ENCODE peak calls at places on chromosomes 7 and 10, in seven cellular contexts. One of them, this sample, is unnamed.

GRCh38 chr10:68127995-68128394 is 18.7 kb downstream of the MYPN start:
- DNase-seq in bronchial epithelial cell: no peak
- DNase-seq in epithelial cell of esophagus: no peak
- DNase-seq in IMR-90: no peak
- DNase-seq in left lung: no peak
- DNase-seq in AG04449: no peak
- DNase-seq in left ventricle myocardium inferior: no peak
- DNase-seq in this sample: no peak

GRCh38 chr10:80504897-80505465 is 32.7 kb upstream of the SH2D4B start:
- DNase-seq in bronchial epithelial cell: no peak
- DNase-seq in IMR-90: no peak
- DNase-seq in AG04449: no peak
- DNase-seq in left lung: peak
- DNase-seq in left ventricle myocardium inferior: no peak
- DNase-seq in epithelial cell of esophagus: no peak
- DNase-seq in this sample: no peak

GRCh38 chr7:144818516-144818915 is 17.3 kb downstream of the TPK1 start:
- DNase-seq in left lung: no peak
- DNase-seq in AG04449: no peak
- DNase-seq in epithelial cell of esophagus: peak
- DNase-seq in left ventricle myocardium inferior: no peak
- DNase-seq in IMR-90: no peak
- DNase-seq in bronchial epithelial cell: peak
- DNase-seq in this sample: no peak

GRCh38 chr7:1054438-1055083 is 10.2 kb downstream of the GPR146 start:
- DNase-seq in left ventricle myocardium inferior: peak
- DNase-seq in AG04449: no peak
- DNase-seq in bronchial epithelial cell: no peak
- DNase-seq in left lung: no peak
- DNase-seq in epithelial cell of esophagus: no peak
- DNase-seq in IMR-90: no peak
- DNase-seq in this sample: no peak

GRCh38 chr7:87627634-87627994 is 584 bp upstream of the RUNDC3B start:
- DNase-seq in bronchial epithelial cell: no peak
- DNase-seq in left lung: no peak
- DNase-seq in left ventricle myocardium inferior: no peak
- DNase-seq in epithelial cell of esophagus: no peak
- DNase-seq in IMR-90: no peak
- DNase-seq in AG04449: no peak
- DNase-seq in this sample: no peak

GRCh38 chr7:4875391-4875790 is 8.1 kb downstream of the RADIL start:
- DNase-seq in IMR-90: no peak
- DNase-seq in AG04449: no peak
- DNase-seq in bronchial epithelial cell: no peak
- DNase-seq in left ventricle myocardium inferior: no peak
- DNase-seq in epithelial cell of esophagus: no peak
- DNase-seq in left lung: no peak
- DNase-seq in this sample: no peak

GRCh38 chr10:78267598-78267997 is 233.9 kb downstream of the RPS24 start:
- DNase-seq in AG04449: no peak
- DNase-seq in bronchial epithelial cell: no peak
- DNase-seq in epithelial cell of esophagus: no peak
- DNase-seq in left lung: no peak
- DNase-seq in IMR-90: peak
- DNase-seq in left ventricle myocardium inferior: no peak
- DNase-seq in this sample: no peak

GRCh38 chr10:28774051-28774995 is 97.0 kb downstream of the BAMBI start:
- DNase-seq in left lung: no peak
- DNase-seq in IMR-90: no peak
- DNase-seq in left ventricle myocardium inferior: no peak
- DNase-seq in epithelial cell of esophagus: no peak
- DNase-seq in AG04449: no peak
- DNase-seq in bronchial epithelial cell: no peak
- DNase-seq in this sample: no peak

GRCh38 chr7:65731562-65732035 is 141.3 kb upstream of the VKORC1L1 start:
- DNase-seq in bronchial epithelial cell: peak
- DNase-seq in left ventricle myocardium inferior: peak
- DNase-seq in epithelial cell of esophagus: peak
- DNase-seq in AG04449: no peak
- DNase-seq in left lung: peak
- DNase-seq in IMR-90: no peak
- DNase-seq in this sample: no peak

GRCh38 chr7:129452589-129453231 is 18.5 kb downstream of the STRIP2 start:
- DNase-seq in bronchial epithelial cell: peak
- DNase-seq in AG04449: no peak
- DNase-seq in epithelial cell of esophagus: peak
- DNase-seq in left lung: no peak
- DNase-seq in IMR-90: no peak
- DNase-seq in left ventricle myocardium inferior: no peak
- DNase-seq in this sample: no peak

GRCh38 chr10:100873825-100874326 is 38.9 kb upstream of the SLF2 start:
- DNase-seq in AG04449: no peak
- DNase-seq in epithelial cell of esophagus: no peak
- DNase-seq in bronchial epithelial cell: no peak
- DNase-seq in IMR-90: no peak
- DNase-seq in left ventricle myocardium inferior: no peak
- DNase-seq in left lung: no peak
- DNase-seq in this sample: no peak

GRCh38 chr10:52387744-52388143 is 73.7 kb downstream of the DKK1 start:
- DNase-seq in bronchial epithelial cell: peak
- DNase-seq in left lung: no peak
- DNase-seq in IMR-90: no peak
- DNase-seq in epithelial cell of esophagus: peak
- DNase-seq in left ventricle myocardium inferior: no peak
- DNase-seq in AG04449: no peak
- DNase-seq in this sample: no peak

GRCh38 chr10:47348138-47348651 is at the start of gene RBP3:
- DNase-seq in left ventricle myocardium inferior: no peak
- DNase-seq in IMR-90: no peak
- DNase-seq in epithelial cell of esophagus: no peak
- DNase-seq in bronchial epithelial cell: no peak
- DNase-seq in AG04449: no peak
- DNase-seq in left lung: no peak
- DNase-seq in this sample: no peak

GRCh38 chr10:126063353-126063791 is 167.0 kb downstream of the FANK1 start:
- DNase-seq in left lung: no peak
- DNase-seq in AG04449: no peak
- DNase-seq in bronchial epithelial cell: peak
- DNase-seq in epithelial cell of esophagus: peak
- DNase-seq in left ventricle myocardium inferior: no peak
- DNase-seq in IMR-90: peak
- DNase-seq in this sample: peak

GRCh38 chr7:52504546-52504945 is 530.9 kb upstream of the POM121L12 start:
- DNase-seq in IMR-90: no peak
- DNase-seq in bronchial epithelial cell: peak
- DNase-seq in epithelial cell of esophagus: peak
- DNase-seq in AG04449: no peak
- DNase-seq in left lung: no peak
- DNase-seq in left ventricle myocardium inferior: no peak
- DNase-seq in this sample: no peak

GRCh38 chr10:5502903-5503835 is 3.8 kb upstream of the CALML5 start:
- DNase-seq in AG04449: no peak
- DNase-seq in left ventricle myocardium inferior: no peak
- DNase-seq in IMR-90: no peak
- DNase-seq in left lung: peak
- DNase-seq in epithelial cell of esophagus: peak
- DNase-seq in bronchial epithelial cell: peak
- DNase-seq in this sample: no peak

GRCh38 chr10:96588601-96589419 is 2.0 kb upstream of the TM9SF3 start:
- DNase-seq in epithelial cell of esophagus: peak
- DNase-seq in left lung: no peak
- DNase-seq in IMR-90: peak
- DNase-seq in left ventricle myocardium inferior: no peak
- DNase-seq in AG04449: no peak
- DNase-seq in bronchial epithelial cell: peak
- DNase-seq in this sample: no peak

GRCh38 chr7:3109516-3109915 is 65.8 kb upstream of the CARD11 start:
- DNase-seq in left lung: no peak
- DNase-seq in epithelial cell of esophagus: no peak
- DNase-seq in left ventricle myocardium inferior: no peak
- DNase-seq in AG04449: no peak
- DNase-seq in IMR-90: no peak
- DNase-seq in bronchial epithelial cell: no peak
- DNase-seq in this sample: no peak

GRCh38 chr7:138755331-138755747 is 42.5 kb upstream of the TMEM213 start:
- DNase-seq in IMR-90: no peak
- DNase-seq in left lung: no peak
- DNase-seq in bronchial epithelial cell: no peak
- DNase-seq in left ventricle myocardium inferior: no peak
- DNase-seq in AG04449: no peak
- DNase-seq in epithelial cell of esophagus: peak
- DNase-seq in this sample: peak

GRCh38 chr10:29257784-29258135 is 31.1 kb upstream of the LYZL1 start:
- DNase-seq in left lung: no peak
- DNase-seq in bronchial epithelial cell: no peak
- DNase-seq in epithelial cell of esophagus: no peak
- DNase-seq in left ventricle myocardium inferior: no peak
- DNase-seq in IMR-90: no peak
- DNase-seq in AG04449: no peak
- DNase-seq in this sample: no peak

GRCh38 chr7:27899601-27900000 is 159.6 kb downstream of the TAX1BP1 start:
- DNase-seq in epithelial cell of esophagus: peak
- DNase-seq in bronchial epithelial cell: peak
- DNase-seq in left lung: no peak
- DNase-seq in AG04449: no peak
- DNase-seq in left ventricle myocardium inferior: no peak
- DNase-seq in IMR-90: no peak
- DNase-seq in this sample: no peak

GRCh38 chr10:8137272-8137680 is 82.8 kb downstream of the GATA3 start:
- DNase-seq in IMR-90: no peak
- DNase-seq in AG04449: no peak
- DNase-seq in epithelial cell of esophagus: no peak
- DNase-seq in left ventricle myocardium inferior: no peak
- DNase-seq in bronchial epithelial cell: no peak
- DNase-seq in left lung: no peak
- DNase-seq in this sample: no peak

GRCh38 chr7:1101580-1102431 is 13.9 kb downstream of the GPER1 start:
- DNase-seq in bronchial epithelial cell: no peak
- DNase-seq in left lung: no peak
- DNase-seq in left ventricle myocardium inferior: no peak
- DNase-seq in epithelial cell of esophagus: no peak
- DNase-seq in AG04449: no peak
- DNase-seq in IMR-90: no peak
- DNase-seq in this sample: peak

GRCh38 chr10:9922123-9922685 is 1095.5 kb upstream of the CELF2 start:
- DNase-seq in bronchial epithelial cell: no peak
- DNase-seq in AG04449: no peak
- DNase-seq in IMR-90: no peak
- DNase-seq in left lung: no peak
- DNase-seq in left ventricle myocardium inferior: no peak
- DNase-seq in epithelial cell of esophagus: no peak
- DNase-seq in this sample: no peak

GRCh38 chr7:57775396-57776088 is 325.6 kb downstream of the ZNF716 start:
- DNase-seq in IMR-90: no peak
- DNase-seq in AG04449: no peak
- DNase-seq in left ventricle myocardium inferior: no peak
- DNase-seq in left lung: no peak
- DNase-seq in bronchial epithelial cell: no peak
- DNase-seq in epithelial cell of esophagus: no peak
- DNase-seq in this sample: no peak

GRCh38 chr7:28937103-28937502 is 21.0 kb downstream of the TRIL start:
- DNase-seq in left lung: no peak
- DNase-seq in AG04449: no peak
- DNase-seq in bronchial epithelial cell: no peak
- DNase-seq in IMR-90: no peak
- DNase-seq in left ventricle myocardium inferior: no peak
- DNase-seq in epithelial cell of esophagus: no peak
- DNase-seq in this sample: no peak

GRCh38 chr7:71363627-71364026 is 231.7 kb downstream of the GALNT17 start:
- DNase-seq in epithelial cell of esophagus: no peak
- DNase-seq in left lung: no peak
- DNase-seq in bronchial epithelial cell: no peak
- DNase-seq in IMR-90: no peak
- DNase-seq in AG04449: no peak
- DNase-seq in left ventricle myocardium inferior: no peak
- DNase-seq in this sample: no peak

GRCh38 chr10:89073719-89074118 is 83.1 kb downstream of the FAS start:
- DNase-seq in epithelial cell of esophagus: no peak
- DNase-seq in left ventricle myocardium inferior: no peak
- DNase-seq in bronchial epithelial cell: no peak
- DNase-seq in AG04449: no peak
- DNase-seq in IMR-90: no peak
- DNase-seq in left lung: no peak
- DNase-seq in this sample: no peak

GRCh38 chr10:22831586-22831985 is 96.3 kb upstream of the ARMC3 start:
- DNase-seq in left ventricle myocardium inferior: no peak
- DNase-seq in AG04449: no peak
- DNase-seq in bronchial epithelial cell: no peak
- DNase-seq in epithelial cell of esophagus: no peak
- DNase-seq in left lung: no peak
- DNase-seq in IMR-90: no peak
- DNase-seq in this sample: no peak

GRCh38 chr10:12048547-12048946 is 5.9 kb upstream of the UPF2 start:
- DNase-seq in AG04449: no peak
- DNase-seq in IMR-90: no peak
- DNase-seq in left ventricle myocardium inferior: no peak
- DNase-seq in left lung: no peak
- DNase-seq in epithelial cell of esophagus: no peak
- DNase-seq in bronchial epithelial cell: no peak
- DNase-seq in this sample: no peak
- H3K4me3 ChIP-seq in AG04449: no peak
- H3K4me3 ChIP-seq in IMR-90: no peak
- H3K4me3 ChIP-seq in left ventricle myocardium inferior: no peak
- H3K4me3 ChIP-seq in left lung: no peak
- H3K4me3 ChIP-seq in epithelial cell of esophagus: no peak
- H3K4me3 ChIP-seq in bronchial epithelial cell: no peak
- H3K4me3 ChIP-seq in this sample: no peak

GRCh38 chr7:102288285-102288930 is 1.7 kb downstream of the SH2B2 start:
- DNase-seq in bronchial epithelial cell: no peak
- DNase-seq in AG04449: no peak
- DNase-seq in epithelial cell of esophagus: no peak
- DNase-seq in left lung: no peak
- DNase-seq in IMR-90: no peak
- DNase-seq in left ventricle myocardium inferior: no peak
- DNase-seq in this sample: no peak
- TF ChIP-seq CTCF in bronchial epithelial cell: no peak
- TF ChIP-seq CTCF in AG04449: no peak
- TF ChIP-seq CTCF in epithelial cell of esophagus: no peak
- TF ChIP-seq CTCF in left lung: no peak
- TF ChIP-seq CTCF in IMR-90: no peak
- TF ChIP-seq CTCF in left ventricle myocardium inferior: no peak
- TF ChIP-seq CTCF in this sample: peak

GRCh38 chr7:124032369-124033092 is at the start of gene TMEM229A:
- DNase-seq in IMR-90: peak
- DNase-seq in bronchial epithelial cell: peak
- DNase-seq in epithelial cell of esophagus: peak
- DNase-seq in left ventricle myocardium inferior: peak
- DNase-seq in left lung: peak
- DNase-seq in AG04449: no peak
- DNase-seq in this sample: no peak
- H3K4me3 ChIP-seq in IMR-90: peak
- H3K4me3 ChIP-seq in bronchial epithelial cell: peak
- H3K4me3 ChIP-seq in epithelial cell of esophagus: peak
- H3K4me3 ChIP-seq in left ventricle myocardium inferior: peak
- H3K4me3 ChIP-seq in left lung: peak
- H3K4me3 ChIP-seq in AG04449: no peak
- H3K4me3 ChIP-seq in this sample: peak

GRCh38 chr10:114110174-114110972 is 63.6 kb downstream of the CCDC186 start:
- DNase-seq in bronchial epithelial cell: peak
- DNase-seq in epithelial cell of esophagus: peak
- DNase-seq in left lung: no peak
- DNase-seq in AG04449: no peak
- DNase-seq in left ventricle myocardium inferior: no peak
- DNase-seq in IMR-90: no peak
- DNase-seq in this sample: no peak
- TF ChIP-seq CTCF in bronchial epithelial cell: peak
- TF ChIP-seq CTCF in epithelial cell of esophagus: peak
- TF ChIP-seq CTCF in left lung: no peak
- TF ChIP-seq CTCF in AG04449: peak
- TF ChIP-seq CTCF in left ventricle myocardium inferior: peak
- TF ChIP-seq CTCF in IMR-90: peak
- TF ChIP-seq CTCF in this sample: peak

GRCh38 chr10:69866688-69867461 is 65.2 kb downstream of the COL13A1 start:
- DNase-seq in left lung: no peak
- DNase-seq in epithelial cell of esophagus: peak
- DNase-seq in IMR-90: peak
- DNase-seq in left ventricle myocardium inferior: peak
- DNase-seq in bronchial epithelial cell: peak
- DNase-seq in AG04449: no peak
- DNase-seq in this sample: no peak
- H3K4me3 ChIP-seq in left lung: no peak
- H3K4me3 ChIP-seq in epithelial cell of esophagus: no peak
- H3K4me3 ChIP-seq in IMR-90: peak
- H3K4me3 ChIP-seq in left ventricle myocardium inferior: peak
- H3K4me3 ChIP-seq in bronchial epithelial cell: no peak
- H3K4me3 ChIP-seq in AG04449: peak
- H3K4me3 ChIP-seq in this sample: no peak

This sample was measured in epithelial cell of proximal tubule.